ENCODE peak calls at places on chromosomes 12 and 14, in five cellular contexts. B is PC-3; Q is Karpas-422; E is CD8-positive, alpha-beta T cell; X is right atrium auricular region. W is an unnamed sample. For H3K4me1, the result is how much of the 10 kb centered on the place peaks cover.

GRCh38 chr12:27331299-27331926 is 1.2 kb upstream of the BMAL2 start:
- DNase-seq in X (no peak), Q (no peak), B (peak), E (no peak), W (no peak)

GRCh38 chr12:75944097-75944904 is 87.3 kb downstream of the PHLDA1 start:
- DNase-seq in X (no peak), B (peak), E (no peak), Q (peak), W (peak)

GRCh38 chr12:124835652-124836410 is 27.8 kb downstream of the SCARB1 start:
- DNase-seq in B (peak), E (no peak), X (no peak), Q (no peak), W (no peak)

GRCh38 chr14:91731018-91731417 is 868 bp downstream of the CATSPERB start:
- DNase-seq in Q (no peak), E (no peak), X (no peak), B (peak), W (no peak)

GRCh38 chr14:32028599-32028998 is 48.5 kb upstream of the ARHGAP5 start:
- DNase-seq in B (peak), E (no peak), X (no peak), Q (peak), W (peak)

GRCh38 chr14:33914676-33915516 is 36.0 kb downstream of the EGLN3 start:
- DNase-seq in Q (no peak), X (no peak), E (no peak), B (peak), W (no peak)

GRCh38 chr12:53201170-53201541 is 5.9 kb downstream of the ITGB7 start:
- DNase-seq in Q (no peak), E (no peak), X (no peak), B (no peak), W (no peak)

GRCh38 chr14:77612011-77612620 is 4.3 kb downstream of the SPTLC2 start:
- DNase-seq in E (no peak), Q (no peak), X (no peak), B (peak), W (no peak)

GRCh38 chr12:80216890-80217559 is 117.7 kb downstream of the OTOGL start:
- DNase-seq in Q (no peak), X (no peak), E (no peak), B (no peak), W (no peak)

GRCh38 chr14:86796221-86797074 is 1196.5 kb downstream of the GALC start:
- DNase-seq in X (no peak), Q (no peak), E (no peak), B (no peak), W (no peak)

GRCh38 chr12:126974779-126975178 is 1292.2 kb upstream of the TMEM132C start:
- DNase-seq in B (peak), E (no peak), Q (no peak), X (no peak), W (no peak)

GRCh38 chr12:133073836-133074235 is 6.9 kb upstream of the ZNF140 start:
- DNase-seq in X (no peak), B (no peak), Q (no peak), E (no peak), W (no peak)

GRCh38 chr12:76627346-76628135 is 68.0 kb upstream of the OSBPL8 start:
- DNase-seq in Q (no peak), X (no peak), E (no peak), B (no peak), W (no peak)

GRCh38 chr12:92074889-92075288 is 70.8 kb downstream of the BTG1 start:
- DNase-seq in X (no peak), E (no peak), Q (no peak), B (no peak), W (no peak)

GRCh38 chr12:103241184-103241583 is 254.6 kb downstream of the C12orf42 start:
- DNase-seq in X (no peak), Q (no peak), E (no peak), B (peak), W (no peak)

GRCh38 chr12:53500119-53500775 is 836 bp upstream of the TARBP2 start:
- DNase-seq in X (peak), E (no peak), B (no peak), Q (peak), W (no peak)

GRCh38 chr12:3700861-3701260 is 52.0 kb downstream of the CRACR2A start:
- DNase-seq in Q (no peak), X (no peak), B (no peak), E (no peak), W (no peak)
- H3K4me1 ChIP-seq in Q (under half), X (under half), B (under half), E (under half), W (under half)

DNA sequence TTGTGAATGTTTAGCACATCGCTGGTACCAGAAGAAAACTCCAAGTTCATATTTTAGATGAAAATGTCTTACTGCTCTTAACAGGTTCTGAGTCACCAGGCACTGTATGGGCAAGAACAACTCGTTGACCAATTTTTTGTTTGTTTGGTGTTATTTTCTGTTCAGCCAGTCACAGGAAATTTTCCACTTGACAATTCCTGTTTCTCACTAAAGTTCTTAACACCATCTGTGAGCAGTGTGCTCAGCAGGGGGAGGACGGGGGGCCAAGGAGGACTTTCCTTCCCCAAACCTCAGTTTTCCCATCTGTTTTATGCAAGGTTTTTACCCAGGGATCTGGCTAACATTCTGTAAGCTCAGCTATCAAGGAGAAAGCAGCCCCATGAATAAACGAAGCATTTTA is 3.0 kb downstream of the NUAK1 start:
- DNase-seq in E (no peak), B (peak), X (no peak), Q (no peak), W (no peak)
- H3K4me3 ChIP-seq in E (peak), B (peak), X (peak), Q (no peak), W (no peak)

GRCh38 chr12:121812320-121812871 is 8.6 kb downstream of the SETD1B start:
- DNase-seq in X (no peak), Q (peak), E (no peak), B (peak), W (peak)

GRCh38 chr12:121811434-121812319 is 7.9 kb downstream of the SETD1B start:
- DNase-seq in Q (peak), B (peak), X (no peak), E (peak), W (peak)

GRCh38 chr12:121814429-121815119 is 10.8 kb downstream of the SETD1B start:
- DNase-seq in X (no peak), B (no peak), E (no peak), Q (no peak), W (no peak)

GRCh38 chr12:121813951-121814350 is 10.1 kb downstream of the SETD1B start:
- DNase-seq in X (no peak), B (no peak), E (no peak), Q (no peak), W (no peak)

DNA sequence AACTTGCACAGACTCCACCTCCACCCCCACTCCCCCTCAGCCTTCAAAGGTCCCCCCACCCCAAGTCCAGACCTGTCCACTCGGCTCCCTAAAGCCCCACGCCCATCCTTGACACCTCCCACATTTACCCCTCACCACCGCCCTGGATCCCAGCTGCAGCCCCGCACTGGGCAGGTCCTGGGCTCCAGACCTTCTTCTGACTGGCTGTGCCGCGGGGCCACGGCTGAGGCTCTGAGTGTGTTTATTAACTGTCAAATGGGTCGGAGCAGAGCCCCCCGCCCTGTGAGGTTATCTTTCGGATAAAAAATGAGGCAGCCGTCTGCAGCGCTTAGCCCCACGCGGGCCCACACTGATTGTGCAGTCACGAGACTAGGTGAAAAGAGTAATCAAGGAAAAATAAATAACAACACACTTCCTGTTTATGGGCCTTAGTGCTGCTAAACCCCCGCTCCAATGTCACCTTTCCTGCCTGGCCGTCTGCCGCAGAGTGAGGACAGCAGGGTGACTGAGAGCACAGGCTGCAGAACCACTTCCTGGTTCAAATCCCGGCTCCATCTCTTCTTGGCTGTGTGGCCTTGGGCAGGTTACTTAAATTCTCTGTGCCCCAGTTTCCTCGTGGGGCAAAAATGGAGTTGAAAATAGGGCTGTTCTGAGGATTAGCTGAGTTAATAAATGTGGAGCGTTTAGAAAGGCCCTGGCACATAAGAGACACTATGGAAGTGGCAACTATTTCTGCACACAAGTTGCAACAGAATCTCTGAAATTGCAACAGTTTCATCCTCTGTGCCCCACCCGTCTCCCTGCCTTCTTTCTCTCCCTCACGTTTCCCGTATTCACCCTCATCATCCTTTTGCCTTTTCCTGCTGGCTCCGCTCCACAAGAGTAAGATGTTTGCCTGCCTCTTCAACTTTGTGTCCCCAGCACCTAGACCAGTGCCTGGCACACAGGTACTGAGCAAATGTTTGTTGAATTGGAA is 9.4 kb downstream of the SETD1B start:
- DNase-seq in E (no peak), B (no peak), Q (no peak), X (no peak), W (no peak)
- H3K4me1 ChIP-seq in E (under half), B (under half), Q (under half), X (under half), W (under half)

DNA sequence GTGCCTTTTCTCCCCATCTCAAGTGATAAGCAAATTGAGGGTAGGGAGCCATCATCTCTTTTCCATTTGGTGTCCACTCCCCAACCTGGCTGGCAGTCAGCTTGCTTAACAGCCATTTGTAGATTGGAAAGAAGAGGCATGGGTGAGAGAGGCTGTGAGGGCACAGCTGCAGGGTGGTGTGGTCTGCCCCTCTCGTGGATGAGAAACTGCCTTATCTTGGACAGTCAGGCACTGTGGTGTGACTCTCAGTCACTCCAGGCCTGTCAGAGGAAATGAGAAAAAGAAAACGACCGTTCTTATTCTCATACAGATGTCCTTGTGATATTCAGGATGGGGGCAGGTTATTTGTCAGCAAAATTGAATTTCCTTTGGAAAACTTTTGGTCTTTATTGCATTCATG is 65.1 kb upstream of the SRSF5 start:
- DNase-seq in E (no peak), X (no peak), B (no peak), Q (no peak), W (peak)
- H3K4me3 ChIP-seq in E (no peak), X (no peak), B (no peak), Q (no peak), W (no peak)

DNA sequence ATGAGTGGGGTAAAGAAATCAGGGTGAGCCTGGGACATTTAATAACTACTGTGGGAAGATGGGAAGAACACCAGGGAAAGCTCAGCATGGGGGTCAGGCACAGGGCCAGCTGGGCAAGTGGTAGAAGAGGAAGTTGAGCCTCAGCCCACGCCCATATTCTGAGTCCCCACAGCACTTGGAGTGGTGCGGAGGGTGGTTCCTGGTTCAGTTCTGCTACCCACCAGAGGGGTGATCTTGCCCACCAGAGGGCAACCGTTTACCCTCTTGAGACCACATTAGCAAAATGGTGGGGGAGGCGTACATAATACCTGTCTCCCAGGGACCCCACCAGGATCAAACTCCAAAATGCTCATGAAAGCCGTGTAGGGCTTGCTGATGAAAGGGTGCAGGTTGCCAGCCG is 16.8 kb upstream of the ANKRD33 start:
- DNase-seq in Q (no peak), B (no peak), E (no peak), X (no peak), W (no peak)
- H3K4me1 ChIP-seq in Q (under half), B (under half), E (under half), X (under half), W (under half)

GRCh38 chr14:61671086-61671485 is 24.2 kb upstream of the HIF1A start:
- DNase-seq in Q (no peak), B (no peak), X (no peak), E (no peak), W (peak)
- H3K4me3 ChIP-seq in Q (no peak), B (no peak), X (no peak), E (peak), W (peak)

W was measured in OCI-LY7.